ENCODE peak calls at places on chromosomes 7 and 10, in five cellular contexts. S is adrenal gland, E is stomach, N is tibial nerve, F is IMR-90. Z is an unnamed sample. For H3K4me1 and H3K27me3, the result is how much of the 10 kb centered on the place peaks cover.

GRCh38 chr7:91396-92158 is 100.8 kb upstream of the FAM20C start:
- DNase-seq in S (no peak), E (no peak), N (no peak), F (no peak), Z (no peak)

GRCh38 chr7:128094111-128094570 is 62.9 kb upstream of the LRRC4 start:
- DNase-seq in S (no peak), E (no peak), N (no peak), F (no peak), Z (peak)

GRCh38 chr7:90804370-90804769 is 208.2 kb downstream of the CDK14 start:
- DNase-seq in S (no peak), E (no peak), N (no peak), F (peak), Z (no peak)

GRCh38 chr7:151136515-151136908 is 31.0 kb downstream of the GBX1 start:
- DNase-seq in S (no peak), E (no peak), N (no peak), F (no peak), Z (peak)

GRCh38 chr10:49037187-49037586 is 78.1 kb downstream of the VSTM4 start:
- DNase-seq in S (no peak), E (no peak), N (no peak), F (peak), Z (no peak)

GRCh38 chr7:102119213-102119651 is 167.4 kb upstream of the SH2B2 start:
- DNase-seq in S (no peak), E (no peak), N (peak), F (peak), Z (no peak)

GRCh38 chr10:100104300-100104699 is 22.6 kb upstream of the CPN1 start:
- DNase-seq in S (no peak), E (no peak), N (no peak), F (no peak), Z (no peak)

GRCh38 chr7:27418544-27418943 is 175.9 kb downstream of the EVX1 start:
- DNase-seq in S (no peak), E (no peak), N (no peak), F (no peak), Z (no peak)

GRCh38 chr10:13905281-13905680 is 318.5 kb downstream of the PRPF18 start:
- DNase-seq in S (no peak), E (no peak), N (no peak), F (no peak), Z (no peak)

GRCh38 chr7:158133057-158133456 is 454.6 kb downstream of the PTPRN2 start:
- DNase-seq in S (no peak), E (peak), N (no peak), F (no peak), Z (no peak)

GRCh38 chr7:139118234-139118802 is 8.8 kb upstream of the ZC3HAV1 start:
- DNase-seq in S (no peak), E (no peak), N (no peak), F (peak), Z (no peak)

GRCh38 chr10:52525761-52526160 is 211.7 kb downstream of the DKK1 start:
- DNase-seq in S (no peak), E (no peak), N (no peak), F (peak), Z (no peak)

GRCh38 chr10:4514445-4515108 is 311.4 kb upstream of the AKR1E2 start:
- DNase-seq in S (peak), E (no peak), N (peak), F (no peak), Z (no peak)

GRCh38 chr10:36256166-36256565 is 614.1 kb upstream of the FZD8 start:
- DNase-seq in S (no peak), E (no peak), N (peak), F (no peak), Z (no peak)

GRCh38 chr10:69492746-69493462 is 41.6 kb downstream of the TSPAN15 start:
- DNase-seq in S (no peak), E (no peak), N (no peak), F (no peak), Z (no peak)

GRCh38 chr7:105673367-105674188 is 92.3 kb upstream of the EFCAB10 start:
- DNase-seq in S (peak), E (peak), N (no peak), F (no peak), Z (peak)

GRCh38 chr10:31101123-31101522 is 69.5 kb upstream of the ZNF438 start:
- DNase-seq in S (no peak), E (peak), N (no peak), F (peak), Z (no peak)

GRCh38 chr10:101217450-101218281 is 11.6 kb downstream of the LBX1 start:
- DNase-seq in S (peak), E (no peak), N (no peak), F (peak), Z (no peak)

GRCh38 chr7:139004321-139005075 is 23.3 kb upstream of the KIAA1549 start:
- DNase-seq in S (no peak), E (no peak), N (no peak), F (no peak), Z (no peak)

GRCh38 chr10:88565072-88565471 is 18.0 kb downstream of the RNLS start:
- DNase-seq in S (no peak), E (no peak), N (no peak), F (peak), Z (no peak)

GRCh38 chr7:140326116-140326928 is 72.0 kb downstream of the SLC37A3 start:
- DNase-seq in S (peak), E (peak), N (peak), F (peak), Z (peak)

GRCh38 chr7:70694909-70695803 is 436.8 kb upstream of the GALNT17 start:
- DNase-seq in S (no peak), E (no peak), N (no peak), F (peak), Z (peak)

GRCh38 chr7:70695804-70696104 is 436.2 kb upstream of the GALNT17 start:
- DNase-seq in S (no peak), E (no peak), N (peak), F (no peak), Z (no peak)

GRCh38 chr7:70693690-70694356 is 438.1 kb upstream of the GALNT17 start:
- DNase-seq in S (peak), E (peak), N (peak), F (peak), Z (peak)

GRCh38 chr7:70693300-70693689 is 438.6 kb upstream of the GALNT17 start:
- DNase-seq in S (no peak), E (no peak), N (peak), F (no peak), Z (peak)

DNA sequence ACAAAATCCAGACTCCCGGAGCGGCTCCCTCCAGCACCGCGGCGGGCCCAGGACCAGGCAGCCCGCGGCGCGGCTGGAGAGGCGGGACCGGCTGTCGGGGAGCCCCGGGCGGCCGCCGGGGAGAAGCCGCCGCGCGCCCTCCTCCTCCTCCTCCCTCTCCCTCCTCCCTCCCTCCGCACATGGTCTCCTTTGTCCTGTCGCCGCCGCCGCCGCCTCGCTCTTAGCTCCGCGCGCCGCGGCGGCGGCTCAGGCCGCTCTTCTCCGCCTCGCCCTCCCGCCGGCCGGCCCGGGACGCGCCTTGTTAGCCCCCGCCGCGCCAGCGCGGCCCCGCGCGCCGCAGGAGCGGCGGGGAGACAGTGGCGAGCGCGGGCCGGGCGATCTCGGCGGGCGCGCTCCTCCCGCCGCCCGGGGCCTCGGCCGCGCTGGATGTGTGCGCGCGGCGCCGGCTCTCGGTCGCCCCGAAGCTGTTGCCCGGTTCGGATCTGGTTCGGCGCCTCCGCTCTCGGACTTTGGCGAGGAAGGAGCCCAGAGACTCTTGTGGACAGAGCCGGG is 437.5 kb upstream of the GALNT17 start:
- DNase-seq in S (peak), E (peak), N (peak), F (peak), Z (peak)
- TF ChIP-seq POLR2A in S (no peak), E (no peak), N (no peak), F (no peak), Z (no peak)

GRCh38 chr10:119025336-119025735 is 4.2 kb upstream of the NANOS1 start:
- DNase-seq in S (peak), E (peak), N (no peak), F (peak), Z (peak)
- H3K4me1 ChIP-seq in S (under half), E (under half), N (under half), F (under half), Z (under half)

DNA sequence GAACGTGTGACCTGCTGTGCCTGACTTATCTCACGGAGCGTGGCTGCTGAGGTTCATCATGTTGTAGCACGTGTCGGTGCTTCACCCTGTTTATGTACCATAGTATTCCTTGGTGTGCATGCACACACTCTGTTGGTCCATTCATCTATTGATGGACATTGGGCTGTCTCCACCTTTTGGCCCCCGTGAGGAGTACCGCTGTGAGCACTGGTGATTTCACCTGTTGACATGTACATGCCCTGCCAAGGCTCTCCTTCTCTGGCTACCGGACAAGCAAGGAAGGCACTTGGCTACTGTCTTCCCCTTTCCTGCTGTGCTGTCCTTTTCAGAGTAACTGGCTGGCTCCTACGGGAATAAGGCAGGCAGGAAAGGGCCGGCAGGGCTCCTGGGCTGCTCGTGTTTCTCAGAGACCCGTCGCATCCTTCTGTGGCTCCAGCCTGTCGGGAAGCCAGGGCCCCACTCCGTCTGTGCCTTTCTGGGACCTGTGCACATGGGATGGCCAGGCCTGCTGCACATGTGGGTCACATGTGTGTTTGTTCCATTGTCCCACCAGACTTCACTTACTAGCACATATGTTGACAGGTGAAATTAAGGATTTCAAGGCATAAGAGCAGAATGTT is 17.8 kb upstream of the TBRG4 start:
- DNase-seq in S (no peak), E (no peak), N (no peak), F (no peak), Z (no peak)
- H3K27me3 ChIP-seq in S (under half), E (under half), N (under half), F (under half), Z (under half)

GRCh38 chr7:44884553-44885393 is 557 bp downstream of the PURB start:
- DNase-seq in S (peak), E (peak), N (peak), F (peak), Z (peak)
- TF ChIP-seq POLR2A in S (peak), E (no peak), N (no peak), F (peak), Z (no peak)

GRCh38 chr10:103797857-103798256 is 57.5 kb downstream of the SH3PXD2A start:
- DNase-seq in S (no peak), E (no peak), N (no peak), F (no peak), Z (peak)
- H3K4me1 ChIP-seq in S (under half), E (under half), N (under half), F (under half), Z (under half)

DNA sequence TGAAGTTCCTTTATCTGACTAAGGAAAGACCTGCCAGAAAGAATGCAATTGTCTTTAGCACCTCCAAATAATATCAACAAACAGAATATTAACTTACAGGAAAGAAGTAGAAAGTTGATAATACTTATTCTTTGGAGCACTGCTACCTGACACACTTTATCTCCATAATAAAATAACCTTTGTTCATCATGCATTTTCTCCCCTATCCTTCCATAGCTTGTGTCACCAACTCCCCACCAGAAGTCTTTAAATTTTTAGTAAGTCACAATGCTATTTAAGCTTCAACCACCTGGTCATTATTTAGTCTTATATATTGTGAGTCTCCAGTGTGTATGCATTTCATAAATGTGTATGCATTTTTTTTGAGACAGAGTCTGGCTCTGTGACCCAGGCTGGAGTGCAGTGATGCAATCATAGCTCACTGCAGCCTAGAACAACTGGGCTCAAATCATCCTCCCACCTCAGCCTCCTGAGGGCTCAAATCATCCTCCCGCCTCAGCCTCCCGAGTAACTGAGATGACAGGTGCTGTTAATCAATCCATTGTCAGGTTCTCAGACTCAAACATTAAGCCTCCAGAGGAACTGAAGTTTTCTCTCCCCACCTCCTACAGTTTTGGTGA is 7.3 kb upstream of the CYP3A43 start:
- DNase-seq in S (no peak), E (no peak), N (no peak), F (no peak), Z (no peak)
- H3K27me3 ChIP-seq in S (under half), E (under half), N (under half), F (under half), Z (under half)

GRCh38 chr10:80408198-80409085 is at the start of gene PRXL2A:
- DNase-seq in S (peak), E (peak), N (peak), F (no peak), Z (peak)
- TF ChIP-seq POLR2A in S (peak), E (no peak), N (peak), F (no peak), Z (peak)

GRCh38 chr7:117870405-117870905 is 2.8 kb downstream of the CTTNBP2 start:
- DNase-seq in S (no peak), E (no peak), N (no peak), F (no peak), Z (no peak)
- H3K4me1 ChIP-seq in S (under half), E (under half), N (under half), F (under half), Z (under half)